ENCODE peak calls at places on chromosomes 16 and 17, in seven cellular contexts. G, P, H, V, U, Y and M are unnamed samples.
A peak's percentile ranks its signal among the peaks of the same experiment; 100 is the strongest.

GRCh38 chr17:59353106-59353854 is 21.8 kb downstream of the YPEL2 start:
- DNase-seq in U (no peak), G (no peak), Y (no peak), H (no peak), V (no peak), P (no peak), M (no peak)

GRCh38 chr17:30922235-30922993 is 669 bp downstream of the ADAP2 start:
- DNase-seq in V (no peak), G (peak; percentile 20), Y (no peak), U (no peak), P (no peak), H (no peak), M (peak; percentile 23)

GRCh38 chr17:34379876-34380275 is 16.8 kb upstream of the CCL1 start:
- DNase-seq in U (no peak), P (no peak), Y (no peak), H (no peak), G (no peak), V (no peak), M (no peak)

GRCh38 chr17:61723183-61723582 is 132.2 kb upstream of the NACA2 start:
- DNase-seq in P (no peak), Y (peak; percentile 39), H (no peak), U (no peak), V (no peak), G (no peak), M (no peak)

GRCh38 chr16:82040296-82040695 is 5.2 kb downstream of the HSD17B2 start:
- DNase-seq in G (no peak), H (no peak), U (no peak), V (no peak), Y (no peak), P (no peak), M (no peak)

GRCh38 chr16:50371036-50371716 is 2.4 kb upstream of the BRD7 start:
- DNase-seq in P (no peak), G (no peak), Y (no peak), V (no peak), U (no peak), H (no peak), M (no peak)

GRCh38 chr16:10907757-10908045 is 30.7 kb downstream of the CIITA start:
- DNase-seq in U (no peak), G (no peak), Y (no peak), V (no peak), P (no peak), H (no peak), M (no peak)

GRCh38 chr17:27577124-27577761 is 53.7 kb upstream of the LGALS9 start:
- DNase-seq in P (no peak), H (peak; percentile 51), V (no peak), G (peak; percentile 79), Y (peak; percentile 82), U (no peak), M (no peak)

GRCh38 chr17:8288336-8289102 is at the start of gene RANGRF:
- DNase-seq in U (peak; percentile 40), P (no peak), G (peak; percentile 90), V (peak; percentile 86), Y (peak; percentile 74), H (peak; percentile 87), M (peak; percentile 88)

GRCh38 chr17:80838381-80839345 is 153.0 kb upstream of the CHMP6 start:
- DNase-seq in P (no peak), G (no peak), Y (no peak), U (no peak), H (no peak), V (no peak), M (no peak)

GRCh38 chr16:363110-364090 is 6.9 kb downstream of the MRPL28 start:
- DNase-seq in Y (no peak), U (no peak), G (peak; percentile 12), V (no peak), P (no peak), H (no peak), M (no peak)

GRCh38 chr16:85768225-85768624 is 17.3 kb upstream of the C16orf74 start:
- DNase-seq in P (no peak), H (no peak), Y (no peak), G (no peak), V (no peak), U (no peak), M (no peak)

GRCh38 chr17:66783656-66784381 is 51.1 kb upstream of the CACNG5 start:
- DNase-seq in P (no peak), V (no peak), Y (no peak), G (no peak), H (no peak), U (no peak), M (no peak)

GRCh38 chr17:29241015-29241963 is 5.4 kb upstream of the CRYBA1 start:
- DNase-seq in P (peak; percentile 86), V (no peak), G (peak; percentile 67), H (peak; percentile 96), Y (no peak), U (no peak), M (no peak)

GRCh38 chr17:628089-628488 is 86.5 kb downstream of the VPS53 start:
- DNase-seq in V (no peak), P (no peak), H (no peak), U (no peak), G (no peak), Y (no peak), M (no peak)

GRCh38 chr17:6352016-6352415 is 82.9 kb downstream of the AIPL1 start:
- DNase-seq in G (no peak), V (no peak), Y (no peak), P (no peak), U (no peak), H (no peak), M (no peak)

GRCh38 chr16:57102888-57103879 is 10.8 kb downstream of the CPNE2 start:
- DNase-seq in G (no peak), Y (no peak), U (no peak), V (no peak), P (no peak), H (no peak), M (no peak)

GRCh38 chr17:72136692-72137550 is 16.1 kb downstream of the SOX9 start:
- DNase-seq in Y (no peak), U (no peak), P (no peak), H (peak; percentile 79), G (no peak), V (no peak), M (no peak)

GRCh38 chr17:66373944-66374817 is 71.8 kb downstream of the PRKCA start:
- DNase-seq in P (no peak), G (peak; percentile 19), H (peak; percentile 19), U (no peak), Y (no peak), V (no peak), M (no peak)

GRCh38 chr17:40550608-40551007 is 14.7 kb downstream of the CCR7 start:
- DNase-seq in Y (peak; percentile 14), G (peak; percentile 76), V (no peak), P (no peak), U (no peak), H (peak; percentile 93), M (no peak)

GRCh38 chr16:85950519-85950918 is 51.6 kb downstream of the IRF8 start:
- DNase-seq in H (no peak), Y (no peak), P (no peak), V (no peak), G (no peak), U (no peak), M (no peak)

GRCh38 chr16:70257391-70257790 is 5.7 kb upstream of the EXOSC6 start:
- DNase-seq in G (no peak), U (no peak), Y (no peak), V (no peak), P (no peak), H (no peak), M (no peak)

GRCh38 chr17:73348018-73348823 is 36.4 kb upstream of the CDC42EP4 start:
- DNase-seq in V (no peak), P (no peak), U (no peak), G (no peak), Y (no peak), H (no peak), M (no peak)

GRCh38 chr16:19166500-19166899 is 1.5 kb upstream of the SYT17 start:
- DNase-seq in V (no peak), U (no peak), H (no peak), P (no peak), G (no peak), Y (no peak), M (no peak)

GRCh38 chr17:14902803-14903202 is 362.3 kb downstream of the PMP22 start:
- DNase-seq in V (no peak), P (no peak), U (no peak), Y (no peak), H (no peak), G (no peak), M (no peak)

GRCh38 chr17:4948997-4949320 is 629 bp upstream of the PFN1 start:
- DNase-seq in V (peak; percentile 73), U (no peak), H (peak; percentile 89), P (no peak), G (peak; percentile 89), Y (peak; percentile 81), M (peak; percentile 94)

GRCh38 chr16:23026777-23027362 is 122.4 kb downstream of the USP31 start:
- DNase-seq in Y (no peak), G (no peak), V (no peak), P (no peak), H (no peak), U (no peak), M (no peak)

GRCh38 chr17:82045916-82046484 is 5.6 kb downstream of the RFNG start:
- DNase-seq in G (no peak), U (no peak), P (no peak), Y (no peak), V (no peak), H (no peak), M (no peak)
- H3K4me3 ChIP-seq in G (no peak overlapping the region), U (no peak overlapping the region), P (no peak overlapping the region), Y (no peak overlapping the region), V (no peak overlapping the region), H (no peak overlapping the region), M (no peak overlapping the region)

GRCh38 chr17:38567350-38567749 is 38.4 kb downstream of the SRCIN1 start:
- DNase-seq in Y (no peak), P (no peak), H (no peak), V (no peak), G (no peak), U (no peak), M (no peak)
- H3K27me3 ChIP-seq in Y (no peaks in the 10 kb centered on the region), P (peaks cover 86% of the 10 kb centered on the region), H (peaks cover 78% of the 10 kb centered on the region), V (no peaks in the 10 kb centered on the region), G (no peaks in the 10 kb centered on the region), U (peaks cover 30% of the 10 kb centered on the region), M (peaks cover 2% of the 10 kb centered on the region)

GRCh38 chr17:56125830-56126819 is 27.1 kb upstream of the ANKFN1 start:
- DNase-seq in P (peak; percentile 30), U (no peak), G (no peak), Y (peak; percentile 62), V (peak; percentile 79), H (peak; percentile 68), M (no peak)
- TF ChIP-seq CTCF in P (peak; percentile 80), U (peak; percentile 17), G (peak; percentile 60), Y (peak; percentile 66), V (peak; percentile 30), H (peak; percentile 71), M (peak; percentile 51)

DNA sequence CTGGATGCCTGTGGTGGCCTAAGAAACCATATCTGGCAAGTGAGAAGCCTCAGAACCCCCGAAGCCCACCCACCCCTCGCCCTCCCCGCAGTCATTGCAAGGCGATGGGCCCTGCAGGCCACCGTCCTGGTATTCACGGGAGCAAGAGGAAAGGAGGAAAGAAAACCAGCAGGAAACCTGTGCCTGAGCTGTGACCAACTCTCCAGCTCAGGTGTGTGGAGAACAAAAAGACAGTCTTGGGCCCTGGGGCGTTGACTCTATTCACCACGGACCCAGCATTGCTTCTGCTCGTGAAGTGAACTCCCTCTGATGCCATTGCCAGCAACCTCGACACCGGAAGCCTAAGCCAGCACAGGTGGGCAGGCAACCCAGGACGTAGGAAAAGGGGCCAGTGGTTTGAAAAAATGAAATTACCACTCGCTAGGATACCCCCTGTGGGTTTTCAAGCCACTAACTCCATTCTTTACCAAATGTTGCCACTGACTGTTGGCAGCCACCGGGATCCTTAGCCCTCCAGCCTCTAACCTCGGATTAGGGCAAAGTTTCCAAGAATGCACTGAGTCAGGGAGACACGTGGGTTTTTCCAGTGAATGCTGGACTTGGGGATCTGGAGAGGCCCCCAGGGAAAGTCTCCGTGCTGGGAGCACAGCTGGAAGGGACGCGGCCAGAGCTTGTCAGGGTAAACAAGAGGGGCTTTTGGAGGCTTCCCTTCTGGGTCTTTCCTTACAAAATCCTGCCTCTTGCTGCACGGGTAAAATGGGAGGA is 25.1 kb downstream of the FA2H start:
- DNase-seq in V (no peak), H (no peak), Y (no peak), U (no peak), G (no peak), P (no peak), M (no peak)
- H3K4me3 ChIP-seq in V (no peak overlapping the region), H (no peak overlapping the region), Y (no peak overlapping the region), U (no peak overlapping the region), G (no peak overlapping the region), P (no peak overlapping the region), M (no peak overlapping the region)